ENCODE peak calls at places on chromosomes 6 and 20, in five cellular contexts. E is A549, J is cardiac muscle cell, U is tibial nerve, C is IMR-90. I is an unnamed sample.
A peak's percentile ranks its signal among the peaks of the same experiment; 100 is the strongest.

GRCh38 chr6:1336246-1336843 is 24.4 kb downstream of the FOXQ1 start:
- DNase-seq in E (peak; percentile 66), J (peak; percentile 18), U (no peak), C (no peak), I (no peak)

GRCh38 chr6:27684264-27685211 is 211.6 kb upstream of the ZNF184 start:
- DNase-seq in E (peak; percentile 93), J (peak; percentile 84), U (no peak), C (peak; percentile 76), I (no peak)

GRCh38 chr6:125169522-125169921 is 15.9 kb downstream of the TPD52L1 start:
- DNase-seq in E (no peak), J (no peak), U (no peak), C (no peak), I (no peak)

GRCh38 chr6:92790381-92790780 is 629.0 kb downstream of the EPHA7 start:
- DNase-seq in E (no peak), J (no peak), U (no peak), C (no peak), I (no peak)

GRCh38 chr6:48979085-48979484 is 484.0 kb downstream of the MMUT start:
- DNase-seq in E (no peak), J (no peak), U (no peak), C (no peak), I (no peak)

GRCh38 chr20:43492101-43492500 is 15.4 kb upstream of the L3MBTL1 start:
- DNase-seq in E (no peak), J (no peak), U (no peak), C (peak; percentile 17), I (no peak)

GRCh38 chr6:115441671-115442070 is 619.0 kb downstream of the FRK start:
- DNase-seq in E (no peak), J (peak; percentile 0), U (no peak), C (no peak), I (no peak)

GRCh38 chr20:37640600-37641561 is 52.9 kb upstream of the CTNNBL1 start:
- DNase-seq in E (peak; percentile 13), J (peak; percentile 20), U (no peak), C (no peak), I (no peak)

GRCh38 chr20:856361-856775 is 22.9 kb downstream of the FAM110A start:
- DNase-seq in E (peak; percentile 82), J (peak; percentile 73), U (no peak), C (peak; percentile 54), I (no peak)

GRCh38 chr20:24964518-24964838 is 15.4 kb downstream of the CST7 start:
- DNase-seq in E (no peak), J (no peak), U (no peak), C (no peak), I (no peak)

GRCh38 chr6:143513410-143513809 is 1.9 kb upstream of the FUCA2 start:
- DNase-seq in E (peak; percentile 18), J (no peak), U (no peak), C (no peak), I (no peak)

GRCh38 chr6:40308533-40309306 is 278.4 kb downstream of the LRFN2 start:
- DNase-seq in E (peak; percentile 13), J (peak; percentile 69), U (peak; percentile 84), C (peak; percentile 26), I (no peak)

GRCh38 chr20:6680441-6680840 is 87.0 kb upstream of the BMP2 start:
- DNase-seq in E (no peak), J (no peak), U (no peak), C (no peak), I (no peak)

GRCh38 chr6:16633465-16633864 is 127.8 kb downstream of the ATXN1 start:
- DNase-seq in E (no peak), J (peak; percentile 20), U (no peak), C (no peak), I (no peak)

GRCh38 chr6:93183513-93183912 is 235.8 kb downstream of the EPHA7 start:
- DNase-seq in E (no peak), J (no peak), U (no peak), C (no peak), I (no peak)

GRCh38 chr6:65569505-65569904 is 137.5 kb downstream of the EYS start:
- DNase-seq in E (no peak), J (no peak), U (no peak), C (no peak), I (no peak)

GRCh38 chr6:154343473-154344308 is 12.9 kb downstream of the IPCEF1 start:
- DNase-seq in E (peak; percentile 43), J (peak; percentile 78), U (no peak), C (peak; percentile 16), I (no peak)

GRCh38 chr6:51200676-51201075 is 382.0 kb downstream of the TFAP2B start:
- DNase-seq in E (no peak), J (no peak), U (no peak), C (no peak), I (no peak)

GRCh38 chr6:135236732-135237131 is 55.6 kb downstream of the MYB start:
- DNase-seq in E (no peak), J (no peak), U (no peak), C (no peak), I (no peak)

GRCh38 chr20:24814556-24815195 is 134.4 kb upstream of the CST7 start:
- DNase-seq in E (no peak), J (no peak), U (no peak), C (no peak), I (no peak)

GRCh38 chr6:7262746-7263335 is 50.2 kb downstream of the SSR1 start:
- DNase-seq in E (no peak), J (no peak), U (no peak), C (no peak), I (peak; percentile 47)

GRCh38 chr20:58651823-58652605 is 931 bp downstream of the STX16 start:
- DNase-seq in E (peak; percentile 48), J (peak; percentile 84), U (no peak), C (peak; percentile 73), I (peak; percentile 32)

GRCh38 chr6:88704980-88705379 is 258.4 kb downstream of the RNGTT start:
- DNase-seq in E (no peak), J (no peak), U (no peak), C (peak; percentile 23), I (no peak)

GRCh38 chr6:9745476-9745875 is 669.4 kb downstream of the TFAP2A start:
- DNase-seq in E (no peak), J (peak; percentile 6), U (no peak), C (peak; percentile 7), I (no peak)
- H3K9me3 ChIP-seq in E (no peaks in the 10 kb centered on the region), J (no peaks in the 10 kb centered on the region), U (no peaks in the 10 kb centered on the region), C (no peaks in the 10 kb centered on the region), I (no peaks in the 10 kb centered on the region)

DNA sequence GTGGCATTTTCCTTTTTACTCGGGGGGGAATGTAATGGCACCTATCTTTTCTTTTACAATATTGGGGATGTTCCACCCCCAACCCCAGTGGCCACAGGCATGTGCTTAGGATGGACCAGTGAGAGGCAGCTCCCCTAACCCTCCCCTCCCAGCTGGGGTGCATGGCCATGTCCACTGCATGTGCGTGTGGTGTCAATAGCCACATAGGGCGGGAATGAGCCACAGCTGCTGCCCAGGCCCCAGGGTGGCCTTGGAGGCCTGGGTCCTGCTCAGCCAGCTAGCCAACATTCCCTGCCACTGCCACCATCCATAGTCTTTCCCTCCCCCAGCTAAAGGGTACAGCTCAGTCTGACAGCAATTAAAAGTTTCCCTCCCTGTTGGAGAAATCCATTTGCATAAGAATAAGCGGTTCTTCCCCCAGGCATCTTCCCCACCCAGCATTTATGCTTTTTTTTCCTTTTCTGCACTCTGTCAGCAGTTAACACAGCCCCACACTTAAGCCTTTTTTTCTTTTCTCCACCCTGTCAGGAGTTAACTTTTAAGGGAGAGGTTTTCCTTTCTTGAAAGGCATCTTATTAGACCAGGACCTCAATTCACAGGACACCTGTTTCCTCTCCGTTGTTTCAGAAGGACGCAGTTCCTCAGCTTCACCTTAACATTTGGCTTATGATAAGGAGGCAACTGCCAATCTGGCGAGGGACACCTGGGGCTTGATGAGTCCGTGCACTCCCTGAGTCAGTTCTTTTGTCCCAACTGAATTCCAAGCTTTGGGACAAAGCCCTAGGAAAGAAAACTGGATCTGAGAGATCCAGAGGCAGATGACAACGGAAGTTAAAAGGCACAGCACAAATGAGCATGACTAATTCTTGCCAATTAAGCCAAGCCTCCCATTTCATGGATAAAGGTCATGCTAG is 121.4 kb downstream of the TPBG start:
- DNase-seq in E (no peak), J (no peak), U (no peak), C (no peak), I (no peak)
- H3K9me3 ChIP-seq in E (no peaks in the 10 kb centered on the region), J (no peaks in the 10 kb centered on the region), U (peaks cover 16% of the 10 kb centered on the region), C (peaks cover 10% of the 10 kb centered on the region), I (no peaks in the 10 kb centered on the region)

DNA sequence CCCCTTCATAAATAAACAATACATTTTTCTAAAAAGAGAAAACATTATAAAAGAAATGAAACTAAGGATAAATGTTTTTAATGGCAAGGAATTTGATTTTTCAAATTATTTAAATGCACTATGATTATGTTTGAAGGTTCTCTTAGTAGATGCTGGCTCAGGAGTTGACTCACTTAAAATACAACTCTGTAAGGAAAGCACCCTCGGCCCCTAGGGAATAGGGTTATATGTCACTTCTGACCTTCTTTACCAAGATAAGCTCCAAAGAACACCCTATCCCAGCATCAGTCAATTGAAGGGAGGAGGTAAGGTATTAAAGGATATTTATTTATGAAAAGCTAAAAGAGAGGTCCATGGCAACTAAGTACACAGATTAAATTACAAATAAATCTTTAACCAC is 6.8 kb downstream of the SNAP91 start:
- DNase-seq in E (no peak), J (no peak), U (no peak), C (no peak), I (no peak)
- H3K9me3 ChIP-seq in E (no peaks in the 10 kb centered on the region), J (no peaks in the 10 kb centered on the region), U (no peaks in the 10 kb centered on the region), C (no peaks in the 10 kb centered on the region), I (no peaks in the 10 kb centered on the region)

GRCh38 chr6:145445674-145446073 is 289.6 kb downstream of the EPM2A start:
- DNase-seq in E (no peak), J (no peak), U (no peak), C (no peak), I (no peak)

DNA sequence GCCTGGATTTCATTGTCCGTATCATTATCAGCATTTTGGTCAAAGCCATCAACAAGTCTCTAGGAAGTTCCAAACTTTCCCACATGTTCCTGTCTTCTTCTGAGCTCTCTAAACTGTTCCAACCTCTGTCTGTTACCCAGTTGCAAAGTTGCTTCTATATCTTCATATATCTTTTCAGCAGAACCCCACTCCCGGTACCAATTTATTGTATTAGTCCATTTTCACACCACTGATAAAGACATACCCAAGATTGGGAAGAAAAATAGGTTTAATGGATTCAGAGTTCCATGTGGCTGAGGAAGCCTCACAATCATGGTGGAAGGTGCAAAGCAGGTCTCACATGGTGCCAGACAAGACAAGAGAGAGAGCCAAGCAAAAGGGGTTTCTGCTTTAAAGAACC is 293.2 kb downstream of the EPM2A start:
- DNase-seq in E (no peak), J (no peak), U (no peak), C (no peak), I (no peak)
- H3K9me3 ChIP-seq in E (peaks cover 4% of the 10 kb centered on the region), J (no peaks in the 10 kb centered on the region), U (no peaks in the 10 kb centered on the region), C (peaks cover 2% of the 10 kb centered on the region), I (peaks cover 39% of the 10 kb centered on the region)

GRCh38 chr20:56222945-56223344 is 25.6 kb upstream of the MC3R start:
- DNase-seq in E (no peak), J (no peak), U (no peak), C (no peak), I (no peak)
- H3K9me3 ChIP-seq in E (no peaks in the 10 kb centered on the region), J (no peaks in the 10 kb centered on the region), U (no peaks in the 10 kb centered on the region), C (peaks cover 7% of the 10 kb centered on the region), I (no peaks in the 10 kb centered on the region)

GRCh38 chr20:46507760-46508407 is 5.5 kb downstream of the ZNF334 start:
- DNase-seq in E (no peak), J (no peak), U (no peak), C (no peak), I (no peak)

GRCh38 chr20:46501337-46501942 is 11.9 kb downstream of the ZNF334 start:
- DNase-seq in E (no peak), J (peak; percentile 1), U (no peak), C (no peak), I (no peak)

GRCh38 chr20:46509523-46509922 is 3.8 kb downstream of the ZNF334 start:
- DNase-seq in E (no peak), J (no peak), U (no peak), C (no peak), I (no peak)

GRCh38 chr20:46501961-46502360 is 11.4 kb downstream of the ZNF334 start:
- DNase-seq in E (no peak), J (no peak), U (no peak), C (no peak), I (no peak)

GRCh38 chr20:46505501-46505900 is 7.9 kb downstream of the ZNF334 start:
- DNase-seq in E (no peak), J (no peak), U (no peak), C (no peak), I (no peak)
- H3K9me3 ChIP-seq in E (peaks cover 41% of the 10 kb centered on the region), J (peaks cover 4% of the 10 kb centered on the region), U (peaks cover 16% of the 10 kb centered on the region), C (peaks cover 21% of the 10 kb centered on the region), I (no peaks in the 10 kb centered on the region)

I was measured in tibial artery.